ENCODE peak calls at places on chromosomes 3 and 15, in four cellular contexts. F, B, G and H are unnamed samples.

GRCh38 chr15:60469893-60470641 is 8.9 kb downstream of the ICE2 start:
- DNase-seq in G (no peak), F (peak), B (no peak), H (peak)

GRCh38 chr15:35061171-35062163 is 23.6 kb downstream of the NANOGP8 start:
- DNase-seq in B (peak), G (no peak), F (no peak), H (peak)

GRCh38 chr3:184336484-184337230 is 743 bp upstream of the FAM131A start:
- DNase-seq in F (peak), B (peak), G (peak), H (peak)

GRCh38 chr15:65028921-65029735 is at the start of gene MTFMT:
- DNase-seq in G (peak), B (peak), F (peak), H (peak)

GRCh38 chr3:184239710-184240109 is 9.1 kb downstream of the ALG3 start:
- DNase-seq in G (no peak), B (no peak), F (no peak), H (no peak)

GRCh38 chr3:13407926-13408325 is 12.2 kb downstream of the NUP210 start:
- DNase-seq in F (no peak), G (no peak), B (no peak), H (no peak)

GRCh38 chr3:188212308-188212969 is 58.5 kb downstream of the LPP start:
- DNase-seq in F (peak), B (peak), G (peak), H (peak)

GRCh38 chr3:81375921-81376320 is 385.5 kb downstream of the GBE1 start:
- DNase-seq in B (peak), G (no peak), F (no peak), H (no peak)

GRCh38 chr15:57477736-57478522 is 101.6 kb downstream of the CGNL1 start:
- DNase-seq in B (no peak), F (no peak), G (no peak), H (no peak)

GRCh38 chr3:140629351-140630137 is 48.3 kb upstream of the TRIM42 start:
- DNase-seq in F (peak), G (no peak), B (peak), H (peak)

GRCh38 chr3:188954590-188955208 is 217.1 kb upstream of the TPRG1 start:
- DNase-seq in F (peak), B (peak), G (peak), H (peak)

GRCh38 chr3:67083277-67083676 is 85.2 kb downstream of the KBTBD8 start:
- DNase-seq in F (no peak), B (peak), G (no peak), H (peak)

GRCh38 chr3:194730369-194730768 is 44.7 kb downstream of the FAM43A start:
- DNase-seq in F (no peak), B (peak), G (peak), H (no peak)

GRCh38 chr15:57551717-57552677 is 39.7 kb upstream of the MYZAP start:
- DNase-seq in B (peak), F (peak), G (no peak), H (peak)

GRCh38 chr3:146189519-146190173 is 28.7 kb upstream of the PLOD2 start:
- DNase-seq in G (no peak), F (peak), B (peak), H (peak)

GRCh38 chr15:46660096-46660842 is 1025.4 kb downstream of the SQOR start:
- DNase-seq in G (no peak), B (no peak), F (no peak), H (no peak)

GRCh38 chr3:28467414-28467813 is 118.8 kb upstream of the AZI2 start:
- DNase-seq in F (peak), B (peak), G (no peak), H (no peak)

GRCh38 chr15:91271565-91272153 is 171.6 kb downstream of the SV2B start:
- DNase-seq in F (peak), G (peak), B (peak), H (peak)

GRCh38 chr3:191246628-191247027 is 47.6 kb downstream of the OSTN start:
- DNase-seq in B (peak), G (no peak), F (peak), H (peak)

GRCh38 chr3:105944721-105945120 is 75.9 kb upstream of the CBLB start:
- DNase-seq in F (peak), B (peak), G (no peak), H (peak)

GRCh38 chr3:150222646-150223045 is 185.5 kb upstream of the TSC22D2 start:
- DNase-seq in G (no peak), B (no peak), F (no peak), H (no peak)

GRCh38 chr3:31908391-31909097 is 72.5 kb downstream of the OSBPL10 start:
- DNase-seq in B (peak), F (peak), G (no peak), H (no peak)

GRCh38 chr3:46586738-46587246 is 20.7 kb upstream of the LRRC2 start:
- DNase-seq in G (no peak), F (no peak), B (no peak), H (no peak)

GRCh38 chr3:38396239-38396638 is 49.7 kb downstream of the XYLB start:
- DNase-seq in G (no peak), F (no peak), B (no peak), H (no peak)

GRCh38 chr3:50154840-50155490 is at the start of gene SEMA3F:
- DNase-seq in F (peak), G (peak), B (peak), H (peak)

GRCh38 chr3:122484985-122485384 is 29.8 kb downstream of the KPNA1 start:
- DNase-seq in B (peak), G (no peak), F (peak), H (peak)

GRCh38 chr3:97306226-97306625 is 458.3 kb upstream of the ARL6 start:
- DNase-seq in F (no peak), G (no peak), B (no peak), H (no peak)

GRCh38 chr15:25450163-25450562 is 11.3 kb upstream of the UBE3A start:
- DNase-seq in F (no peak), B (no peak), G (no peak), H (no peak)

GRCh38 chr15:98649996-98650870 is 1.9 kb downstream of the IGF1R start:
- DNase-seq in B (peak), G (peak), F (no peak), H (peak)

GRCh38 chr3:27166888-27167287 is 202.3 kb downstream of the NEK10 start:
- DNase-seq in G (no peak), B (peak), F (peak), H (peak)

GRCh38 chr3:46297658-46298423 is 55.6 kb downstream of the CCR3 start:
- DNase-seq in B (peak), F (no peak), G (no peak), H (no peak)

GRCh38 chr15:85470549-85471271 is 90.3 kb downstream of the AKAP13 start:
- DNase-seq in G (no peak), F (no peak), B (no peak), H (no peak)
- H3K4me3 ChIP-seq in G (no peak), F (no peak), B (no peak), H (no peak)

GRCh38 chr3:107644631-107645030 is 121.9 kb downstream of the BBX start:
- DNase-seq in B (no peak), F (no peak), G (no peak), H (no peak)

GRCh38 chr3:107637416-107638182 is 114.8 kb downstream of the BBX start:
- DNase-seq in F (no peak), B (no peak), G (no peak), H (no peak)

GRCh38 chr3:107641572-107642307 is 119.0 kb downstream of the BBX start:
- DNase-seq in F (no peak), G (no peak), B (no peak), H (peak)

DNA sequence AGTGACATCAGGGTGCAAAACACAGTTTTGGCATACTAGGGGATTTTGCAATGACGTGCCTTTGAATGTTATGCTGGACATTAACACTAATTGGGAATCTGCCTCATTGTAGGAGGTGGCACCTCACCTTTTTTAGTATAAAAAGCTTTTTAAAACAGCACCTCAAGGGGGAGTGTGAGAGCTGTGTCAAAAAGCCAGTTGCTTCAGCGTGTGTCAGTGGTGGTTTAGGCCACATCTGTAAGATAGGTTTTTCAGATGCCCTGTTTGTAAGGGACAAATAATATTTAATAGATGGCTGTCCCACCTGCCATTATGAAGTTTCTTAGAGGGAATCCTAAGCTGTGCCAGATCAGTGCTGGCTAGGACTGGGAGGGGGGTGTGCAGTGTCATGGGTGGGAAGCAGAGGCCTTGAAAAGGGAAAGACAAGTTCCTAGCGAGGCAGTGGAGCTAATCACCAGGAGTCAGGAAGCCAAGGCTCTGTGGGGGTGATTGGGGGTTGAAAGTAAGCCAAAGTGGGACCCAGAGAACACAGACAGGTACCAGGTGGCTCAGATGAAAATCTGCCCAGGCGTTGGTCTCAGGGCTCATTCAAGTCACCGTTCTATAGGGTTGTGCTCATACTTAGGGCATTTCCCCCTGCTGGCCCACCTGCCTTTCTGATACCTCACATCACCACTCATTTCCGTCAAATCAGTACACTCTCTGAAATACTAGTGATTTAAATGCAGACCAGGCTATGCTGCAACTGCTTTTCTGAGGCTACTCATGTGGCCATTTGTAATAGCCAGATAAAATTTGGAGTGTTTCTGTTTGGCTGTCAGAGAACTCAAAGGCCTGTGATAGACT is 120.5 kb downstream of the BBX start:
- DNase-seq in F (no peak), B (no peak), G (no peak), H (no peak)
- TF ChIP-seq CTCF in F (peak), B (no peak), G (no peak), H (peak)

GRCh38 chr3:147356909-147357733 is 49.2 kb downstream of the ZIC4 start:
- DNase-seq in F (no peak), B (no peak), G (no peak), H (no peak)
- H3K4me3 ChIP-seq in F (no peak), B (no peak), G (no peak), H (no peak)

DNA sequence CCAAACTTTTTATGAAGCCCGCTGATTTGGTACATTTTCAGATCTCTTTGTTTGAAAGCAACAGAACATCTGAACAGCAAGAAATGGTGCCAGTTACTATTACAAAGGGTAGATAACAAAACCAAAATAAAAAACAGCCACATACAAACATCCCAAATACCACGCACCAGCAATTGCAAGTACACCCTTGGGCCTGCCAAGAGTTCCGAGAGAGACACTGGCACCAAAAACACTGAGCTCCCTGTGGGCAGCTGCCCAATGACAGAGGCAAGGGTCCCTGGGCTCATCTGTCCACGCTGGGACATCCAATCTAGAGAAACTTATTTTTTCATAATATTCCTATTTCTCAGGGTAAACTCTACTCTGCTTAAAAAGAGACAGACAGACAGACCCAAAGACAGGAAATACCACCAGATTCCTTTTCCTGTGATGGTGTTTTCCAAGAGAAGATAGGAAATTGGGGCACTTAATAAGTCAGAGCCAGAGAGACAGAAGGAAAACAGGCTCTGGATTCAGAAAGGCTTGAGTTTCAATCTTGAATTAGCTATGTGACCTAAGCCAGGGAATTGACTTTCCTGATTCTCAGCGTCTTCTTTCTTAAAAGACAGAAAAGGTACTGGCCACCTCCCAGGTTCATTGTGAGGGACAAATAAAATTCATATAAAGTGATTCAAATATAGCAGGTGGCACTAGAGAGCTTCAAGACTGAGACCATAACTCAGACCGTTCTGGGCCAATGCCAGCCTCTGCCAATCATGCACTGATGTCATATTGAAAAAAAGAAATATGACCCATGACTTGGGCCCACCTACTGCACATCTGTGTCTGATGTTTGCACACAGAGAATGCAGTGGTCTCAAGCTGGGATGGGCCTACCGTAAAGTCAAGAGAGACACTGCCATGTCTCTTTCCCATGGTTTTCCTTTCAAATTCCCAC is 61.3 kb downstream of the FOXP1 start:
- DNase-seq in B (no peak), F (no peak), G (no peak), H (no peak)
- TF ChIP-seq CTCF in B (no peak), F (no peak), G (no peak), H (no peak)

GRCh38 chr3:139608924-139609323 is 68.8 kb downstream of the NMNAT3 start:
- DNase-seq in F (no peak), B (no peak), G (no peak), H (no peak)
- H3K4me3 ChIP-seq in F (no peak), B (no peak), G (no peak), H (no peak)

GRCh38 chr15:70013647-70014310 is 83.9 kb downstream of the TLE3 start:
- DNase-seq in F (no peak), B (no peak), G (no peak), H (no peak)

GRCh38 chr15:70017025-70017424 is 80.7 kb downstream of the TLE3 start:
- DNase-seq in G (no peak), F (no peak), B (no peak), H (no peak)

GRCh38 chr15:70014311-70014707 is 83.4 kb downstream of the TLE3 start:
- DNase-seq in F (no peak), G (no peak), B (no peak), H (no peak)

GRCh38 chr15:70016511-70016994 is 81.2 kb downstream of the TLE3 start:
- DNase-seq in B (no peak), G (no peak), F (no peak), H (no peak)

DNA sequence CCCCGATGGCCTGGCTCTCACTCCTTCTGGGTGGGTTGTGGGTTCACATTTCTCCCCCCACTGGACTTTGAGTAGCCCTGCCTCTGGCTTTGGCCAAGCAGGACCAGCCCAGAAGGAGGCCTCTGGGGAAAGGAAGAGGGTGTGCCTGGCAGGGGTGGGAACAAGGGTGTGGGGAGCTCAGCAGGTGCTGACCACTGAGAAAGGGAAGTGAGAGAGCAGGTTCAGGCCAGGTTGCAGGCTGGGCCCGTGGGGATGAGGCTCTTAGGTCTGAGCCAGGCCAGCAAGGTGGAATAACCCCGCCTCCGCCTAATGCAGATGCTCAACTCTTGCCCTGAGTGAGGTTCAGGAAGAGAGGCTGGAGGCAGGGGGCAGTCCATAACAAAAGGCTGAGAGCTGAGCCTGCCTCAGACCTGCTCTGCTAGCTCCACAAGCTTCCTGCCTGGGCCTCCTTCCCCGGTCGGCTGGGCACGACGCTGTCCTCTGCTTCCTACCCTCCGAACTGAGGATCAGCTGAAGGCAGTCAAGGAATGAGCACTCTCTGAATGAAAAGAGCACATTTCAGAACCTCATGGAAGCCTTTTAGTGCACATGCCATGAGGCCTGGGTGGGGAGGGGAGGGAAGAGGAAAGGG is 82.7 kb downstream of the TLE3 start:
- DNase-seq in B (no peak), G (no peak), F (no peak), H (no peak)
- TF ChIP-seq CTCF in B (no peak), G (no peak), F (no peak), H (no peak)

GRCh38 chr3:9916346-9916733 is 558 bp upstream of the IL17RC start:
- DNase-seq in G (no peak), B (peak), F (peak), H (peak)

GRCh38 chr3:9916734-9917680 is at the start of gene IL17RC:
- DNase-seq in B (peak), G (peak), F (peak), H (peak)

GRCh38 chr3:9915252-9916141 is 1.4 kb upstream of the IL17RC start:
- DNase-seq in G (peak), B (peak), F (peak), H (peak)

GRCh38 chr3:9918261-9919038 is 1.6 kb downstream of the IL17RC start:
- DNase-seq in B (no peak), G (no peak), F (no peak), H (no peak)

DNA sequence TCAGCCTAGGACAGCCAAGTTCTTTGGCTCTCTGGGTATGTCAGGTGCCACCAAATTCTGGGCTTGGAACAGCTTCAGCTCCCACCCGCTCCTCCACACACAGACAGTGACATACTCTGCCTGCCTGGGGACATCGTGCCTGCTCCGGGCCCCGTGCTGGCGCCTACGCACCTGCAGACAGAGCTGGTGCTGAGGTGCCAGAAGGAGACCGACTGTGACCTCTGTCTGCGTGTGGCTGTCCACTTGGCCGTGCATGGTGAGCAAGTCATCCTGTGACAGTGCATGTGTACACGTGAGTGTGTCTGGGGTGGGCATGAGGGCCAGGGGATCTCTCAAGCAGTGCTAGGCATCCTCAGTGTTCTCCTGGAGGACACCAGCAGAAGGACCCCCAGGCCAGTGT is 922 bp downstream of the IL17RC start:
- DNase-seq in G (no peak), B (no peak), F (no peak), H (no peak)
- H3K4me3 ChIP-seq in G (no peak), B (peak), F (no peak), H (no peak)

DNA sequence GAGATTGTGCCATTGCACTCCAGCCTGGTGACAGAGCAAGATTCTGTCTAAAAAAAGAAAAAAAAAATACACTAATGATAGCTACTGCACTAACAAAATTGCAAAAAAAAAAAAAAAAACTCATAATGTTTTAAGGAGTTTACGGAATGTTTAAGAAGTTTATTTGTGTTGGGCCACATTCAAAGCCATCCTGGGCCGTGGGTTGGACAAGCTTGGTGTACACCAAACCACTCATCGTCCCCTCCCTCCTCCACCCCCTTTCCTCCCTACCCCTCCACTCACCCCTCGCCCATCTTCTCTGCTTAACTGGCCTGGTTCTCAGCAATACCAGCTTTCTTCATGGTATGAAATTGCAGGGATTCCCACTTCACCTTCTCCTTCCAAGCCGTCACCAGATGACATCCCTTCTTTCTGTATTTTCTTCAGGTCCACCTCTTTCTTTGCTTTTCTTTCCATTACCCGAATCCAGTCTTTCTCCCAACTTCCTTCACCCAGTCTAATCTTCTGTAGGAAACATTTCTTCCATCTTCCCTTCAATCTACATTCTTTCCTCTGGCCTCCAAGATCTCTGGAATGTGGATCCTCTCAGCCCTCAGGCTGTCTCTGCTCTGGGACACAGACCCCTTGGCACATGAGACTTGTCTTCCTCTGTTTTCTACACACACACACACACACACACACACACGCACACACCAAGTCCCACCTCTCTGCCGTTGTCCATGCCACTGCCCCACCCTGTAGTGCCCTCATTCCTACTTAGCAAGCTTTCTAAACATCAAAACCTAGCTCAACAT is 3.5 kb upstream of the MESP1 start:
- DNase-seq in B (no peak), F (no peak), G (no peak), H (no peak)
- TF ChIP-seq CTCF in B (no peak), F (no peak), G (no peak), H (no peak)